ENCODE peak calls at places on chromosomes 12 and 14, in seven cellular contexts. V is SK-N-SH, E is HCT116, R is H1, I is GM12878, A is K562, X is HepG2. W is an unnamed sample.

GRCh38 chr12:75087656-75088055 is 122.0 kb downstream of the KCNC2 start:
- DNase-seq in V (no peak), E (peak), R (no peak), I (no peak), A (no peak), X (no peak), W (peak)

GRCh38 chr14:54568821-54569591 is 2.1 kb downstream of the SAMD4A start:
- DNase-seq in V (no peak), E (no peak), R (no peak), I (no peak), A (no peak), X (peak), W (no peak)

GRCh38 chr12:47277972-47278448 is 198.3 kb upstream of the AMIGO2 start:
- DNase-seq in V (no peak), E (peak), R (no peak), I (no peak), A (peak), X (no peak), W (no peak)

GRCh38 chr12:5262450-5262849 is 169.5 kb upstream of the NTF3 start:
- DNase-seq in V (no peak), E (no peak), R (no peak), I (no peak), A (no peak), X (no peak), W (no peak)

GRCh38 chr12:38892090-38892786 is 13.2 kb downstream of the CPNE8 start:
- DNase-seq in V (no peak), E (no peak), R (no peak), I (no peak), A (no peak), X (peak), W (no peak)

GRCh38 chr14:32038876-32039275 is 38.2 kb upstream of the ARHGAP5 start:
- DNase-seq in V (peak), E (no peak), R (no peak), I (no peak), A (no peak), X (no peak), W (no peak)

GRCh38 chr12:42475055-42475454 is 114.5 kb downstream of the PRICKLE1 start:
- DNase-seq in V (no peak), E (no peak), R (no peak), I (no peak), A (no peak), X (no peak), W (no peak)

GRCh38 chr12:57735952-57736742 is 2.4 kb downstream of the AGAP2 start:
- DNase-seq in V (peak), E (no peak), R (no peak), I (no peak), A (peak), X (peak), W (peak)

GRCh38 chr14:104786091-104786586 is 9.4 kb downstream of the AKT1 start:
- DNase-seq in V (no peak), E (no peak), R (no peak), I (no peak), A (no peak), X (no peak), W (no peak)

GRCh38 chr12:27179399-27180214 is 64.5 kb upstream of the STK38L start:
- DNase-seq in V (no peak), E (peak), R (no peak), I (peak), A (no peak), X (peak), W (peak)

GRCh38 chr12:44875417-44875953 is 630 bp downstream of the NELL2 start:
- DNase-seq in V (peak), E (no peak), R (no peak), I (no peak), A (no peak), X (no peak), W (no peak)

GRCh38 chr12:132724506-132725220 is 14.0 kb downstream of the PGAM5 start:
- DNase-seq in V (no peak), E (no peak), R (no peak), I (no peak), A (peak), X (no peak), W (no peak)

GRCh38 chr12:92301329-92301728 is 155.7 kb upstream of the BTG1 start:
- DNase-seq in V (no peak), E (no peak), R (no peak), I (no peak), A (no peak), X (no peak), W (no peak)

GRCh38 chr12:109592905-109593272 is 19.3 kb downstream of the MVK start:
- DNase-seq in V (no peak), E (no peak), R (no peak), I (no peak), A (no peak), X (no peak), W (no peak)

GRCh38 chr14:104699426-104699748 is 10.0 kb downstream of the INF2 start:
- DNase-seq in V (no peak), E (no peak), R (no peak), I (no peak), A (no peak), X (no peak), W (no peak)

GRCh38 chr12:18552829-18553228 is 185.0 kb downstream of the PLCZ1 start:
- DNase-seq in V (peak), E (no peak), R (no peak), I (no peak), A (no peak), X (no peak), W (no peak)

GRCh38 chr12:125549836-125550235 is 484.6 kb downstream of the AACS start:
- DNase-seq in V (no peak), E (no peak), R (peak), I (no peak), A (peak), X (no peak), W (no peak)

GRCh38 chr12:49058366-49059062 is 2.1 kb downstream of the KMT2D start:
- DNase-seq in V (peak), E (no peak), R (no peak), I (no peak), A (no peak), X (no peak), W (no peak)

GRCh38 chr12:101186291-101186690 is 23.7 kb downstream of the SLC5A8 start:
- DNase-seq in V (no peak), E (no peak), R (no peak), I (no peak), A (no peak), X (no peak), W (no peak)

GRCh38 chr12:127272864-127273263 is 994.1 kb upstream of the TMEM132C start:
- DNase-seq in V (no peak), E (no peak), R (no peak), I (no peak), A (no peak), X (no peak), W (no peak)

GRCh38 chr14:65356327-65356836 is 56.1 kb upstream of the FUT8 start:
- DNase-seq in V (no peak), E (peak), R (peak), I (no peak), A (peak), X (peak), W (no peak)

GRCh38 chr12:30126944-30127343 is 343.2 kb upstream of the TMTC1 start:
- DNase-seq in V (no peak), E (no peak), R (no peak), I (no peak), A (no peak), X (no peak), W (no peak)

GRCh38 chr12:57454566-57455373 is at the start of gene INHBE:
- DNase-seq in V (no peak), E (no peak), R (peak), I (no peak), A (peak), X (peak), W (no peak)

GRCh38 chr14:91416744-91417133 is 881 bp downstream of the CCDC88C start:
- DNase-seq in V (no peak), E (no peak), R (no peak), I (no peak), A (no peak), X (no peak), W (no peak)

GRCh38 chr14:94542111-94542810 is 19.0 kb upstream of the SERPINA4 start:
- DNase-seq in V (no peak), E (no peak), R (no peak), I (no peak), A (no peak), X (peak), W (no peak)

GRCh38 chr12:118650586-118650960 is 274.2 kb downstream of the SUDS3 start:
- DNase-seq in V (no peak), E (no peak), R (no peak), I (no peak), A (peak), X (no peak), W (no peak)

GRCh38 chr12:46372131-46372851 is at the start of gene SLC38A2:
- DNase-seq in V (peak), E (peak), R (no peak), I (no peak), A (peak), X (peak), W (peak)

GRCh38 chr12:109961201-109961600 is 35.0 kb downstream of the GIT2 start:
- DNase-seq in V (no peak), E (no peak), R (no peak), I (no peak), A (no peak), X (no peak), W (no peak)

GRCh38 chr14:38527502-38527878 is 271.6 kb upstream of the CLEC14A start:
- DNase-seq in V (no peak), E (no peak), R (no peak), I (no peak), A (no peak), X (no peak), W (no peak)

GRCh38 chr12:129870796-129871195 is 33.0 kb downstream of the TMEM132D start:
- DNase-seq in V (no peak), E (no peak), R (no peak), I (no peak), A (no peak), X (no peak), W (no peak)

GRCh38 chr12:69739287-69740191 is 879 bp downstream of the RAB3IP start:
- DNase-seq in V (peak), E (peak), R (no peak), I (peak), A (no peak), X (peak), W (peak)

GRCh38 chr12:33988888-33989287 is 33.4 kb upstream of the ALG10 start:
- DNase-seq in V (no peak), E (no peak), R (no peak), I (no peak), A (no peak), X (no peak), W (no peak)

GRCh38 chr12:131128556-131128955 is 174.8 kb downstream of the ADGRD1 start:
- DNase-seq in V (no peak), E (no peak), R (no peak), I (no peak), A (no peak), X (no peak), W (no peak)
- TF ChIP-seq JUND in V (no peak), E (no peak), R (no peak), I (no peak), A (no peak), X (no peak), W (no peak)

GRCh38 chr14:99028521-99028920 is 243.5 kb downstream of the BCL11B start:
- DNase-seq in V (no peak), E (no peak), R (no peak), I (no peak), A (no peak), X (no peak), W (no peak)

GRCh38 chr14:99030436-99030835 is 241.6 kb downstream of the BCL11B start:
- DNase-seq in V (no peak), E (no peak), R (no peak), I (no peak), A (no peak), X (no peak), W (no peak)

GRCh38 chr14:99028041-99028440 is 244.0 kb downstream of the BCL11B start:
- DNase-seq in V (no peak), E (no peak), R (no peak), I (no peak), A (no peak), X (no peak), W (no peak)

GRCh38 chr14:99029150-99029915 is 242.7 kb downstream of the BCL11B start:
- DNase-seq in V (no peak), E (no peak), R (no peak), I (no peak), A (no peak), X (no peak), W (no peak)

GRCh38 chr14:99029916-99030305 is 242.1 kb downstream of the BCL11B start:
- DNase-seq in V (no peak), E (no peak), R (no peak), I (no peak), A (no peak), X (no peak), W (no peak)
- TF ChIP-seq JUND in V (no peak), E (no peak), R (no peak), I (no peak), A (no peak), X (no peak), W (no peak)

GRCh38 chr14:63543000-63543825 is at the start of gene PPP2R5E:
- DNase-seq in V (peak), E (peak), R (peak), I (peak), A (peak), X (peak), W (peak)

GRCh38 chr14:63543826-63544320 is 696 bp upstream of the PPP2R5E start:
- DNase-seq in V (no peak), E (no peak), R (no peak), I (no peak), A (no peak), X (no peak), W (no peak)

GRCh38 chr14:63544641-63545234 is 1.6 kb upstream of the PPP2R5E start:
- DNase-seq in V (peak), E (no peak), R (no peak), I (no peak), A (peak), X (no peak), W (no peak)

GRCh38 chr14:63545431-63545830 is 2.3 kb upstream of the PPP2R5E start:
- DNase-seq in V (no peak), E (no peak), R (no peak), I (no peak), A (no peak), X (no peak), W (no peak)

GRCh38 chr14:63542231-63542999 is 762 bp downstream of the PPP2R5E start:
- DNase-seq in V (peak), E (no peak), R (no peak), I (no peak), A (peak), X (no peak), W (no peak)
- TF ChIP-seq JUND in V (no peak), E (no peak), R (no peak), I (no peak), A (no peak), X (no peak), W (no peak)

DNA sequence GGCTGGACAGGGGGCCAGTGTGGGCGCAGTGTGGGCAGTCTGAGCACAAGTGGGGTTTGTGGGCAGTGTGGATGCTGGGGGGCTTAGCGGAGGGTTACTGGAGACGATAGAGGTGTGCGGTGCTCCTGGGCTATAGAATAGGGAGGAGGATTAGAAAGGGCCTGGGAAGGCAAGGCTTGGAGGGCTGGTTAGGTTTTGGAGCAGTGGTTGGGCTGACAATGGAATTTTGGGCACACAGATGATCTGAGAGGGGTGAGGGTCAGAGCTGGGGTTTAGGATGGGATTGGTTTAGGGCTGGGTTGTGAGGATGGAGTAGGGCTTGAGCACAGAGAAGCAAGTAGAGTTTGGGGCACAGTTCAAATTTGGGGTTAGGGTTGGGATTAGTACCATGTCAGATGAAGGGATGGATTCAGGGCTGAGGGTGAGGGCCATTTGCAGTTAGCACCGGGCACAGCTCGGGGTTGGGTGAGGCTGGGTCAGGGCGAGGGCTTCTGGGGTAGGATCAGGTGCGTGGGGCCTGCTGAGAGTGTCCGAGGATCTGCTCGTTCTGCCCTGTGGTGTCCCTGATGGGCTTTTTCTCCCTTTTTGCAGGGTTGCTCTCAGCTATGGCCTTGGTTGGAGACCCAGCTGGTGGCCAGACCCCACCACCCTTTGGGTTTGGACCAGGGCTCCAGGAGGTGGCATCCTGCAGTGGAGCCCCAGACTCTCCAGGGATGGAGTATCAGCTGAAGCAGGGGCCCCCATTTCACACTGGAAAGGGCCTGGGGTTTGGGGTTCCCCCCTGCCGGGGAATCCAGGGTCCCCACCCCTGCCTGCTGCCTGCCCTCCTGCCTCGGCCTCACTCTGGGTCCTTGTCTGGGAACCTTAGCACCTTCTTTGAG is 45.6 kb downstream of the KRT80 start:
- DNase-seq in V (no peak), E (no peak), R (no peak), I (no peak), A (no peak), X (no peak), W (no peak)
- TF ChIP-seq JUND in V (no peak), E (no peak), R (no peak), I (no peak), A (no peak), X (no peak), W (no peak)

GRCh38 chr14:99566390-99567354 is 37.3 kb downstream of the CCDC85C start:
- DNase-seq in V (no peak), E (no peak), R (no peak), I (no peak), A (no peak), X (peak), W (no peak)
- TF ChIP-seq JUND in V (no peak), E (no peak), R (no peak), I (no peak), A (no peak), X (no peak), W (no peak)

DNA sequence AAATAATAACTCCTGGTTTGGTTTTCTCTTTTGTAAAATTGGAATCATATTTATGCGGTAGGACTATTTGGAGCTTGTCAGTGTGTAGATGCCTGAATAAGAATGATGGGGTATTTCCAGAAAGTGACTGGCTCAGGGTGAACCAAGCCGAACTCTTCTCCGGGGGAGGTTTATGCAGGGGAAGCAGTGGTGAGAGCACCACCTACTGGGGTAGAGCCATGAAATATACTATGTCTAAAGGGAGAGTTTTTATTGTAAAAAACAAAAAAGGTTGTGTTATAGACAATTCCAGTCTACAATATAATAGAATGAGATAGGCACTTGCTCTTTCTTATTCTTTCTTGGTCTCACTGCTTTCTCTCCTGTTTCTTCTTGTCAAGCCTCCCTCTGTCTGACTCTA is 222.9 kb upstream of the SLC16A7 start:
- DNase-seq in V (no peak), E (peak), R (no peak), I (no peak), A (no peak), X (no peak), W (peak)
- TF ChIP-seq JUND in V (no peak), E (no peak), R (no peak), I (no peak), A (no peak), X (no peak), W (no peak)

GRCh38 chr14:74573421-74574091 is 38.5 kb downstream of the LTBP2 start:
- DNase-seq in V (no peak), E (no peak), R (no peak), I (no peak), A (no peak), X (no peak), W (peak)
- TF ChIP-seq JUND in V (no peak), E (no peak), R (no peak), I (no peak), A (no peak), X (no peak), W (no peak)

GRCh38 chr14:73457935-73458218 is 469 bp downstream of the NUMB start:
- DNase-seq in V (peak), E (no peak), R (no peak), I (no peak), A (no peak), X (no peak), W (no peak)
- TF ChIP-seq JUND in V (no peak), E (no peak), R (no peak), I (no peak), A (no peak), X (no peak), W (no peak)

GRCh38 chr12:10140001-10140400 is 10.0 kb upstream of the CLEC7A start:
- DNase-seq in V (peak), E (peak), R (peak), I (peak), A (no peak), X (peak), W (no peak)
- TF ChIP-seq JUND in V (no peak), E (no peak), R (no peak), I (no peak), A (no peak), X (no peak), W (no peak)

GRCh38 chr12:124032265-124032886 is 59.4 kb downstream of the ZNF664 start:
- DNase-seq in V (peak), E (peak), R (no peak), I (no peak), A (peak), X (peak), W (peak)

GRCh38 chr12:124033859-124034258 is 60.8 kb downstream of the ZNF664 start:
- DNase-seq in V (no peak), E (no peak), R (no peak), I (no peak), A (no peak), X (no peak), W (no peak)

GRCh38 chr12:124036117-124037109 is 63.4 kb downstream of the ZNF664 start:
- DNase-seq in V (peak), E (peak), R (no peak), I (peak), A (peak), X (peak), W (peak)

GRCh38 chr12:124037341-124037740 is 64.3 kb downstream of the ZNF664 start:
- DNase-seq in V (no peak), E (no peak), R (no peak), I (no peak), A (no peak), X (no peak), W (no peak)

GRCh38 chr12:124034297-124034696 is 61.3 kb downstream of the ZNF664 start:
- DNase-seq in V (no peak), E (no peak), R (no peak), I (no peak), A (no peak), X (peak), W (peak)
- TF ChIP-seq JUND in V (no peak), E (no peak), R (no peak), I (no peak), A (no peak), X (no peak), W (no peak)

W was measured in T47D.